ENCODE peak calls at places on chromosomes 5 and 9, in four cellular contexts. One of them, this sample, is unnamed.

GRCh38 chr5:154583545-154584168 is 105.6 kb upstream of the HAND1 start:
- DNase-seq in epithelial cell of proximal tubule: no peak
- DNase-seq in hepatocyte: no peak
- DNase-seq in CD8-positive, alpha-beta T cell: no peak
- DNase-seq in this sample: no peak

GRCh38 chr5:115949096-115949495 is 13.2 kb upstream of the LVRN start:
- DNase-seq in epithelial cell of proximal tubule: no peak
- DNase-seq in hepatocyte: no peak
- DNase-seq in CD8-positive, alpha-beta T cell: no peak
- DNase-seq in this sample: no peak

GRCh38 chr9:25678846-25679360 is 659 bp upstream of the TUSC1 start:
- DNase-seq in epithelial cell of proximal tubule: no peak
- DNase-seq in CD8-positive, alpha-beta T cell: no peak
- DNase-seq in hepatocyte: no peak
- DNase-seq in this sample: no peak

GRCh38 chr5:120152472-120152871 is 311.6 kb upstream of the PRR16 start:
- DNase-seq in epithelial cell of proximal tubule: peak; percentile 44
- DNase-seq in hepatocyte: no peak
- DNase-seq in CD8-positive, alpha-beta T cell: no peak
- DNase-seq in this sample: no peak

GRCh38 chr5:177542816-177543472 is 11.4 kb downstream of the FAM193B start:
- DNase-seq in hepatocyte: no peak
- DNase-seq in CD8-positive, alpha-beta T cell: no peak
- DNase-seq in epithelial cell of proximal tubule: no peak
- DNase-seq in this sample: no peak

GRCh38 chr9:761155-761792 is 80.2 kb upstream of the DMRT1 start:
- DNase-seq in epithelial cell of proximal tubule: no peak
- DNase-seq in CD8-positive, alpha-beta T cell: no peak
- DNase-seq in hepatocyte: peak; percentile 58
- DNase-seq in this sample: no peak

GRCh38 chr9:86684148-86684547 is 263.2 kb downstream of the GAS1 start:
- DNase-seq in CD8-positive, alpha-beta T cell: no peak
- DNase-seq in epithelial cell of proximal tubule: no peak
- DNase-seq in hepatocyte: no peak
- DNase-seq in this sample: no peak

GRCh38 chr9:134226221-134226930 is 62.0 kb upstream of the RNU6ATAC start:
- DNase-seq in epithelial cell of proximal tubule: no peak
- DNase-seq in CD8-positive, alpha-beta T cell: no peak
- DNase-seq in hepatocyte: peak; percentile 63
- DNase-seq in this sample: no peak

GRCh38 chr5:6328173-6328572 is 50.2 kb downstream of the MED10 start:
- DNase-seq in epithelial cell of proximal tubule: no peak
- DNase-seq in CD8-positive, alpha-beta T cell: no peak
- DNase-seq in hepatocyte: peak; percentile 64
- DNase-seq in this sample: peak; percentile 81

GRCh38 chr9:124258765-124259272 is 1.1 kb downstream of the NEK6 start:
- DNase-seq in hepatocyte: no peak
- DNase-seq in epithelial cell of proximal tubule: no peak
- DNase-seq in CD8-positive, alpha-beta T cell: no peak
- DNase-seq in this sample: no peak

GRCh38 chr5:89128930-89129625 is 246.1 kb upstream of the MEF2C start:
- DNase-seq in epithelial cell of proximal tubule: no peak
- DNase-seq in CD8-positive, alpha-beta T cell: no peak
- DNase-seq in hepatocyte: peak; percentile 6
- DNase-seq in this sample: no peak

GRCh38 chr5:122165574-122166021 is 36.3 kb downstream of the ZNF474 start:
- DNase-seq in hepatocyte: peak; percentile 37
- DNase-seq in epithelial cell of proximal tubule: peak; percentile 97
- DNase-seq in CD8-positive, alpha-beta T cell: no peak
- DNase-seq in this sample: no peak

GRCh38 chr5:1090538-1090937 is 21.3 kb downstream of the SLC12A7 start:
- DNase-seq in CD8-positive, alpha-beta T cell: no peak
- DNase-seq in hepatocyte: peak; percentile 47
- DNase-seq in epithelial cell of proximal tubule: no peak
- DNase-seq in this sample: no peak

GRCh38 chr5:13201022-13201421 is 743.5 kb downstream of the DNAH5 start:
- DNase-seq in epithelial cell of proximal tubule: no peak
- DNase-seq in hepatocyte: no peak
- DNase-seq in CD8-positive, alpha-beta T cell: no peak
- DNase-seq in this sample: no peak

GRCh38 chr9:71793386-71794105 is 25.2 kb upstream of the CEMIP2 start:
- DNase-seq in hepatocyte: peak; percentile 31
- DNase-seq in CD8-positive, alpha-beta T cell: no peak
- DNase-seq in epithelial cell of proximal tubule: peak; percentile 93
- DNase-seq in this sample: no peak

GRCh38 chr5:1524799-1525623 is 1.3 kb upstream of the LPCAT1 start:
- DNase-seq in CD8-positive, alpha-beta T cell: no peak
- DNase-seq in epithelial cell of proximal tubule: no peak
- DNase-seq in hepatocyte: no peak
- DNase-seq in this sample: no peak

GRCh38 chr9:129253820-129254381 is 75.8 kb upstream of the IER5L start:
- DNase-seq in CD8-positive, alpha-beta T cell: no peak
- DNase-seq in epithelial cell of proximal tubule: no peak
- DNase-seq in hepatocyte: no peak
- DNase-seq in this sample: no peak

GRCh38 chr5:167877319-167877718 is 414.1 kb upstream of the WWC1 start:
- DNase-seq in CD8-positive, alpha-beta T cell: no peak
- DNase-seq in hepatocyte: no peak
- DNase-seq in epithelial cell of proximal tubule: no peak
- DNase-seq in this sample: no peak

GRCh38 chr5:143947313-143947712 is 135.4 kb downstream of the HMHB1 start:
- DNase-seq in hepatocyte: no peak
- DNase-seq in CD8-positive, alpha-beta T cell: no peak
- DNase-seq in epithelial cell of proximal tubule: no peak
- DNase-seq in this sample: no peak

GRCh38 chr5:116543501-116543900 is 31.1 kb downstream of the SEMA6A start:
- DNase-seq in hepatocyte: no peak
- DNase-seq in epithelial cell of proximal tubule: no peak
- DNase-seq in CD8-positive, alpha-beta T cell: no peak
- DNase-seq in this sample: no peak

GRCh38 chr9:98356326-98356725 is 100.9 kb upstream of the TBC1D2 start:
- DNase-seq in hepatocyte: no peak
- DNase-seq in epithelial cell of proximal tubule: no peak
- DNase-seq in CD8-positive, alpha-beta T cell: no peak
- DNase-seq in this sample: no peak

GRCh38 chr5:41843456-41844112 is 26.6 kb downstream of the OXCT1 start:
- DNase-seq in CD8-positive, alpha-beta T cell: no peak
- DNase-seq in epithelial cell of proximal tubule: no peak
- DNase-seq in hepatocyte: peak; percentile 82
- DNase-seq in this sample: no peak

GRCh38 chr9:136218673-136219072 is 13.7 kb upstream of the LHX3 start:
- DNase-seq in epithelial cell of proximal tubule: no peak
- DNase-seq in CD8-positive, alpha-beta T cell: no peak
- DNase-seq in hepatocyte: no peak
- DNase-seq in this sample: no peak
- TF ChIP-seq CTCF in epithelial cell of proximal tubule: no peak
- TF ChIP-seq CTCF in CD8-positive, alpha-beta T cell: no peak
- TF ChIP-seq CTCF in hepatocyte: no peak
- TF ChIP-seq CTCF in this sample: peak; percentile 11

GRCh38 chr9:32587901-32588300 is 14.9 kb upstream of the NDUFB6 start:
- DNase-seq in hepatocyte: no peak
- DNase-seq in epithelial cell of proximal tubule: no peak
- DNase-seq in CD8-positive, alpha-beta T cell: no peak
- DNase-seq in this sample: no peak

GRCh38 chr9:32590476-32590875 is 17.5 kb upstream of the NDUFB6 start:
- DNase-seq in CD8-positive, alpha-beta T cell: no peak
- DNase-seq in hepatocyte: no peak
- DNase-seq in epithelial cell of proximal tubule: no peak
- DNase-seq in this sample: no peak

GRCh38 chr9:32584784-32585183 is 11.8 kb upstream of the NDUFB6 start:
- DNase-seq in CD8-positive, alpha-beta T cell: no peak
- DNase-seq in hepatocyte: no peak
- DNase-seq in epithelial cell of proximal tubule: no peak
- DNase-seq in this sample: no peak

GRCh38 chr9:32590898-32591297 is 17.9 kb upstream of the NDUFB6 start:
- DNase-seq in hepatocyte: no peak
- DNase-seq in epithelial cell of proximal tubule: no peak
- DNase-seq in CD8-positive, alpha-beta T cell: no peak
- DNase-seq in this sample: no peak

DNA sequence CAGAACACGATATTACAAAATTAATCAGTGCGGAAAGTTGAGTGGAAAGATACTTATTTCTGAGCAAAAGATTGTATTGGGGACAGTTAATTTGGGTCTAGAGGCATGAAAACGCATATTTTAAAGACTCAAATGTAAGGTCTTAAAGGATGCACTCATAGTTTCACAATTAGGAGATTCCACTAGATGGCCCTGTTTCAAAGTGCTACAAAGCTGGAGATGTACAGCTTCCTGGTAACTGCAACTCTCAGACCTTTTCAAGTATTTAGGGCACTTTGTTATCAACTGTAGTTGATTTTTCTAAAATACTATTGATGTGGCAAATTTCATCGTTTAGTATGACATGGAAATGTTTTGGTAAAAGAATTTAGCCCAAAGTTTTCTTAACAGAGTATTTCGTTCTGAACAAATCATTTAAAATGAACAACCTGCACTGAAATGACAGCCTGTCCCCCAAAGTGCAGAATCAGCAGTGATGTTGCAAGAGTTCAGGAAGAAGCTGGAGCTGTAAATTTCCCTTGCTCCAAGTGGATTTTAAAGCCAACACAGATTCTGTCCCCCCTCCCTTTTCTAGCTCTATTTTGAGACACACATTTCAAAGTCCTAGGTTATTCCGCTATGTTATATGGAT is 16.2 kb upstream of the NDUFB6 start:
- DNase-seq in CD8-positive, alpha-beta T cell: no peak
- DNase-seq in epithelial cell of proximal tubule: peak; percentile 42
- DNase-seq in hepatocyte: peak; percentile 60
- DNase-seq in this sample: no peak
- TF ChIP-seq CTCF in CD8-positive, alpha-beta T cell: no peak
- TF ChIP-seq CTCF in epithelial cell of proximal tubule: peak; percentile 78
- TF ChIP-seq CTCF in hepatocyte: peak; percentile 64
- TF ChIP-seq CTCF in this sample: peak; percentile 56

GRCh38 chr9:122118343-122119165 is 25.4 kb upstream of the TTLL11 start:
- DNase-seq in CD8-positive, alpha-beta T cell: no peak
- DNase-seq in epithelial cell of proximal tubule: no peak
- DNase-seq in hepatocyte: no peak
- DNase-seq in this sample: no peak

GRCh38 chr9:122116448-122117173 is 23.5 kb upstream of the TTLL11 start:
- DNase-seq in epithelial cell of proximal tubule: no peak
- DNase-seq in CD8-positive, alpha-beta T cell: no peak
- DNase-seq in hepatocyte: no peak
- DNase-seq in this sample: no peak

GRCh38 chr9:122113574-122113973 is 20.5 kb upstream of the TTLL11 start:
- DNase-seq in hepatocyte: no peak
- DNase-seq in CD8-positive, alpha-beta T cell: no peak
- DNase-seq in epithelial cell of proximal tubule: no peak
- DNase-seq in this sample: no peak

GRCh38 chr9:122116040-122116439 is 22.9 kb upstream of the TTLL11 start:
- DNase-seq in epithelial cell of proximal tubule: no peak
- DNase-seq in CD8-positive, alpha-beta T cell: no peak
- DNase-seq in hepatocyte: no peak
- DNase-seq in this sample: no peak

DNA sequence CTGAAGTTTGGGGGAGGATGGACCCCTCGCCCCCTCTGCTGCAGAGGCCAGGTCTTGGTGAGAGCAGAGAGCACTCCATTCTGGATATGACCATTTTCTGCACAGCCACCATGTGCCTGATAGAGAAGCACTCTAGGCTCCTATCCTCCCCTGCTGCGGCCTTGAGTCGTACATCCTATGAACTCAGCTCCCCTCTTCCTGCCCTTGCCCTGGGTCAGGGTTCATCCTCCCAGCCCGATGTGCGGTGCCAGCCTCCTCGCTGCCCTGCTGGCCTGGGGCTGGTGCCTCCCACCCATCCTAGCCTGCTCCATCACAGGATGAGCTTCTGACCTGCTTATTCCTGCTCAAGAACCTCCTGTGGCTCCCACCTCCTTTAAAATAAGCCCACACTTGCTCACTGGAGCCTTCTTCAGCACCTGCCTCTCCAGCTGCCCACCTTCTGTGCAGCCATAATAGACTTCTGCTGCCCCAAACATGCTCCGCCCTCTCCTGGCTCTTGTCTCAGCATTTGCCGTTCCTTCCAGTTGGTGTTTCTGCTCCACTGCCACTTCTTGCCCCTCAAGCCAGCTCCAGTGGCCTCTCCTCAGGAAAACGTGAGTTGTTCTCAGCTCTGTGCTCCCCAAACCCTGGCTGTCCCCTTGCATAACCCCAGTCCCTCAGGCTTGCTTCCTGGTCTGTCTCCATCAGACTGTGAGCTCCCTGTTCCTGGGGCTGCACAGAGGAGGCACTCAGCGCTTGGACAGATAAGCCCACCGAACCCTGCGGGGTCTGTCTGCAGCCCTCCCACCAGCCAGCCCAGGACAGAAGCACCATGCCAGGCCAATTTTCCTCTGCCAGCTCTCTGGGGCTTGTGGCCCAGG is 22.3 kb upstream of the TTLL11 start:
- DNase-seq in epithelial cell of proximal tubule: no peak
- DNase-seq in CD8-positive, alpha-beta T cell: no peak
- DNase-seq in hepatocyte: no peak
- DNase-seq in this sample: no peak
- TF ChIP-seq CTCF in epithelial cell of proximal tubule: no peak
- TF ChIP-seq CTCF in CD8-positive, alpha-beta T cell: no peak
- TF ChIP-seq CTCF in hepatocyte: no peak
- TF ChIP-seq CTCF in this sample: no peak

GRCh38 chr5:75055727-75056144 is 3.4 kb upstream of the GCNT4 start:
- DNase-seq in epithelial cell of proximal tubule: no peak
- DNase-seq in hepatocyte: no peak
- DNase-seq in CD8-positive, alpha-beta T cell: no peak
- DNase-seq in this sample: no peak

GRCh38 chr5:75054110-75054930 is 2.0 kb upstream of the GCNT4 start:
- DNase-seq in hepatocyte: peak; percentile 51
- DNase-seq in CD8-positive, alpha-beta T cell: no peak
- DNase-seq in epithelial cell of proximal tubule: no peak
- DNase-seq in this sample: no peak

GRCh38 chr5:75052461-75053285 is at the start of gene GCNT4:
- DNase-seq in hepatocyte: peak; percentile 75
- DNase-seq in epithelial cell of proximal tubule: no peak
- DNase-seq in CD8-positive, alpha-beta T cell: peak; percentile 37
- DNase-seq in this sample: peak; percentile 36

GRCh38 chr5:75051217-75051751 is 1.1 kb downstream of the GCNT4 start:
- DNase-seq in epithelial cell of proximal tubule: no peak
- DNase-seq in CD8-positive, alpha-beta T cell: no peak
- DNase-seq in hepatocyte: peak; percentile 74
- DNase-seq in this sample: no peak

DNA sequence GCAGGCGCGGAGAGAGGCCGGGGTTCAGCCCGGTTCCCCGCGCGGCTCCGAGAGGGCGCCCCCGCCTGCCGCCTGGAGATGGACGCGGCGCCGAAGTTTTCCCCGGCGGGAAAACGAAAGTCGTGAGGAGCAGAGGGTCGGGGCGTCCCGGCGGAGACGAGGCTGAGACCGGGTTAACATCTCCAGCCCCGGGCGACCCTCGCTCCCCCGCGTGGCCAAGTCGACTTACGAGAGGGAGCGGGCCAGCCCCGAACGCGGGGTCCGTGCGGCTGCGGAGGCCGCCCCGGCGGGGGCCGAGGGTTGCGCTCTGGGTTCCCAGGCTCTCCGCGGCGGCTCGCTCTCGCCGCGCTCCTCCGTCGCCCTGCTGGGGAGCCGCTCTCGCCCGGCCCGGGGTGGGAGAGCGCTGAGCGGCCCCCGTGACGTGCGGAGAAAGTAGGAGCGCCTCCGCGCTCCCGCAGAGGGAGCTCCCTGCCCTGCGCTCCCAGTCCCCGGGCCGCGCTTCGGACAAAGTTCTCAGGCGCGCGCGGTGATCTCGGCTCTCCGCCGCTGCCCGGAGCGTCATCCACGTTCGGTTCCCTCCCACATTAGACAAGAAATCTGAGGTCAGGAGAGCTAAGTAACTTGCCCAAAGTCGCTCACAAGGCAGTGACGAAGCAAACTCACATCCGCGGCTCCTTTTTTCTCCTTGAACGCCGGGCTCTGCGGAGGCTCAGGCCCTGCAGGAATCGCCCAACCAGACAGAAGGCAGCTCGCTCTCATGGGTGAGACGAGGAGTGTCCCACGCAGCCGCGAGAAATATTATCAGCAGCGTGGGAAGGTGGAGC is 1.1 kb upstream of the GCNT4 start:
- DNase-seq in CD8-positive, alpha-beta T cell: peak; percentile 46
- DNase-seq in epithelial cell of proximal tubule: peak; percentile 44
- DNase-seq in hepatocyte: peak; percentile 88
- DNase-seq in this sample: peak; percentile 54
- TF ChIP-seq CTCF in CD8-positive, alpha-beta T cell: peak; percentile 5
- TF ChIP-seq CTCF in epithelial cell of proximal tubule: peak; percentile 9
- TF ChIP-seq CTCF in hepatocyte: peak; percentile 14
- TF ChIP-seq CTCF in this sample: no peak